ENCODE peak calls at places on chromosomes 6 and 20, in five cellular contexts. K is WERI-Rb-1, B is thoracic aorta, V is ascending aorta, A is MM.1S. Q is an unnamed sample.
A peak's percentile ranks its signal among the peaks of the same experiment; 100 is the strongest.

GRCh38 chr20:44091026-44091425 is 96.0 kb downstream of the JPH2 start:
- DNase-seq in A (no peak), V (peak; percentile 27), B (no peak), K (no peak), Q (no peak)

GRCh38 chr20:44961024-44961866 is 1.0 kb upstream of the TOMM34 start:
- DNase-seq in V (no peak), A (no peak), B (no peak), K (no peak), Q (no peak)

GRCh38 chr20:25540273-25540672 is 45.1 kb downstream of the NINL start:
- DNase-seq in A (peak; percentile 18), V (no peak), B (no peak), K (peak; percentile 42), Q (no peak)

GRCh38 chr6:127302728-127303675 is 36.3 kb downstream of the RNF146 start:
- DNase-seq in K (peak; percentile 13), V (no peak), B (no peak), A (peak; percentile 60), Q (peak; percentile 61)

GRCh38 chr6:30646450-30647038 is 389 bp upstream of the C6orf136 start:
- DNase-seq in V (peak; percentile 95), K (peak; percentile 58), B (peak; percentile 53), A (no peak), Q (no peak)

GRCh38 chr20:32045999-32046398 is 6.0 kb upstream of the HCK start:
- DNase-seq in A (no peak), B (no peak), V (no peak), K (no peak), Q (no peak)

GRCh38 chr6:73898599-73898998 is 202.6 kb downstream of the CD109 start:
- DNase-seq in V (no peak), B (no peak), A (no peak), K (no peak), Q (no peak)

GRCh38 chr6:170269151-170269872 is 21.6 kb downstream of the DLL1 start:
- DNase-seq in A (no peak), V (no peak), B (no peak), K (no peak), Q (no peak)

GRCh38 chr6:33739611-33740010 is 7.1 kb downstream of the IP6K3 start:
- DNase-seq in A (no peak), B (no peak), K (no peak), V (no peak), Q (no peak)

GRCh38 chr20:1381753-1382591 is 10.9 kb downstream of the FKBP1A start:
- DNase-seq in V (no peak), A (no peak), K (no peak), B (no peak), Q (no peak)

GRCh38 chr20:4064118-4064962 is 49.0 kb upstream of the RNF24 start:
- DNase-seq in V (peak; percentile 98), B (peak; percentile 74), K (no peak), A (no peak), Q (no peak)

GRCh38 chr6:108560463-108561308 is at the start of gene FOXO3:
- DNase-seq in K (peak; percentile 88), V (peak; percentile 96), A (peak; percentile 93), B (peak; percentile 63), Q (peak; percentile 75)

GRCh38 chr6:166419268-166419667 is 36.5 kb upstream of the MPC1 start:
- DNase-seq in A (peak; percentile 91), B (no peak), K (no peak), V (no peak), Q (peak; percentile 91)

GRCh38 chr6:55917756-55918415 is 42.5 kb upstream of the BMP5 start:
- DNase-seq in B (no peak), K (no peak), A (no peak), V (no peak), Q (no peak)

GRCh38 chr20:10247440-10247839 is 28.8 kb downstream of the SNAP25 start:
- DNase-seq in A (no peak), K (no peak), B (no peak), V (no peak), Q (no peak)

GRCh38 chr6:97524846-97525245 is 241.8 kb upstream of the MMS22L start:
- DNase-seq in A (no peak), B (no peak), K (no peak), V (no peak), Q (no peak)

GRCh38 chr6:48098923-48099322 is 12.1 kb downstream of the PTCHD4 start:
- DNase-seq in V (no peak), A (no peak), K (no peak), B (no peak), Q (no peak)

GRCh38 chr6:29071831-29072723 is 15.0 kb downstream of the OR2B3 start:
- DNase-seq in A (peak; percentile 15), K (peak; percentile 69), V (no peak), B (no peak), Q (peak; percentile 35)

GRCh38 chr6:130259140-130259539 is 36.4 kb upstream of the SAMD3 start:
- DNase-seq in B (no peak), V (no peak), A (peak; percentile 47), K (no peak), Q (no peak)

DNA sequence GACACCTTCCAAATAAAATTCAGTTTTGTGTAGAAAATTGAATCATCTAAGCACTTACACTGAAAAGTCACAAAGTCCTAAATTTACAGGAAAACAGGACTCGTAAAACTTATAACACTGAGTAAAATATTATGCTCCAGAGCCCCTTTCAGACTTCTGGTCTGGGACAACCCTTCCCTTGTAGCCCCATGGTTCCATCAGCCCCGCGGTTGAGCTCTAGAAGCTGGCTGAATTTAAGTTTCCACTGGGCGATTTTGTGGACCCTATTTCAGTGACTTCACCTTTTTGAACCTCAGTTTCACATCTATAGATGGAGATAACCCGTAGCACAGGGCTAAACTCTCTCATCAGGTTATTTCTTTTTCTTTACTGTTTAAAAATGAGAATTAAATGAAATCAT is 117.7 kb upstream of the BACH2 start:
- DNase-seq in V (no peak), K (no peak), A (no peak), B (no peak), Q (no peak)
- H3K4me3 ChIP-seq in V (no peak overlapping the region), K (no peak overlapping the region), A (no peak overlapping the region), B (no peak overlapping the region), Q (peak overlapping the region; percentile 69)

GRCh38 chr6:153858529-153858928 is 180.5 kb upstream of the OPRM1 start:
- DNase-seq in K (no peak), B (no peak), V (no peak), A (no peak), Q (no peak)

GRCh38 chr6:153856929-153857376 is 182.1 kb upstream of the OPRM1 start:
- DNase-seq in K (no peak), B (no peak), A (no peak), V (no peak), Q (no peak)

GRCh38 chr6:153862139-153862538 is 176.9 kb upstream of the OPRM1 start:
- DNase-seq in V (no peak), A (no peak), B (no peak), K (no peak), Q (no peak)
- H3K9me3 ChIP-seq in V (no peaks in the 10 kb centered on the region), A (no peaks in the 10 kb centered on the region), B (no peaks in the 10 kb centered on the region), K (no peaks in the 10 kb centered on the region), Q (no peaks in the 10 kb centered on the region)

GRCh38 chr20:17678295-17678694 is 3.7 kb downstream of the RRBP1 start:
- DNase-seq in K (no peak), B (no peak), V (no peak), A (no peak), Q (no peak)

GRCh38 chr20:17675519-17676377 is 6.3 kb downstream of the RRBP1 start:
- DNase-seq in V (no peak), A (no peak), K (no peak), B (no peak), Q (no peak)

GRCh38 chr20:17674722-17675518 is 7.1 kb downstream of the RRBP1 start:
- DNase-seq in V (no peak), B (no peak), A (no peak), K (no peak), Q (no peak)

GRCh38 chr20:17676942-17677341 is 5.1 kb downstream of the RRBP1 start:
- DNase-seq in V (no peak), A (no peak), K (no peak), B (no peak), Q (no peak)

DNA sequence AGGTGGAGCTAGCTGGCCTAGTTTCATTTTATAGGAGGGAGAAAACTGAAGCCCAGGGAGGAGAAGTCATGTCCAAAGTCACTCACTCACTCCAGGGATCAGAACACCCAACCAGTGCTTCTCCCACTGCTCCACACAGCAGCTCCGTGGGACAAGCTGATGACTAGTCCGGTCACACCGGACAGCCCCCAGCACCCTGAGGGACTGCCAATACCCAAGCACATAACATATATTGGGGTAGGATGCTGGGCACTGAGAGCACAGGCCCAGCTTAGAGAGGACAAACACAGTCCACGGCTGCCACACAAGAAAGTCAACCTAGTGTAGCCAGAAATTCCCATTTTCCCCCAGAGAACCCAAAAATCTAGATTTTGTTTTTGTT is 5.7 kb downstream of the RRBP1 start:
- DNase-seq in B (no peak), A (no peak), K (no peak), V (no peak), Q (no peak)
- H3K27ac ChIP-seq in B (peak overlapping the region; percentile 91), A (no peak overlapping the region), K (no peak overlapping the region), V (peak overlapping the region; percentile 61), Q (no peak overlapping the region)

GRCh38 chr6:41939848-41940758 is 1.5 kb downstream of the CCND3 start:
- DNase-seq in V (no peak), K (peak; percentile 75), A (no peak), B (no peak), Q (peak; percentile 73)

GRCh38 chr6:41940759-41941279 is 789 bp downstream of the CCND3 start:
- DNase-seq in B (no peak), A (no peak), V (no peak), K (peak; percentile 63), Q (peak; percentile 43)

GRCh38 chr6:41937881-41938574 is 3.6 kb downstream of the CCND3 start:
- DNase-seq in K (no peak), B (no peak), A (no peak), V (no peak), Q (peak; percentile 81)

GRCh38 chr6:41938590-41938989 is 3.0 kb downstream of the CCND3 start:
- DNase-seq in V (no peak), B (no peak), K (no peak), A (no peak), Q (no peak)

DNA sequence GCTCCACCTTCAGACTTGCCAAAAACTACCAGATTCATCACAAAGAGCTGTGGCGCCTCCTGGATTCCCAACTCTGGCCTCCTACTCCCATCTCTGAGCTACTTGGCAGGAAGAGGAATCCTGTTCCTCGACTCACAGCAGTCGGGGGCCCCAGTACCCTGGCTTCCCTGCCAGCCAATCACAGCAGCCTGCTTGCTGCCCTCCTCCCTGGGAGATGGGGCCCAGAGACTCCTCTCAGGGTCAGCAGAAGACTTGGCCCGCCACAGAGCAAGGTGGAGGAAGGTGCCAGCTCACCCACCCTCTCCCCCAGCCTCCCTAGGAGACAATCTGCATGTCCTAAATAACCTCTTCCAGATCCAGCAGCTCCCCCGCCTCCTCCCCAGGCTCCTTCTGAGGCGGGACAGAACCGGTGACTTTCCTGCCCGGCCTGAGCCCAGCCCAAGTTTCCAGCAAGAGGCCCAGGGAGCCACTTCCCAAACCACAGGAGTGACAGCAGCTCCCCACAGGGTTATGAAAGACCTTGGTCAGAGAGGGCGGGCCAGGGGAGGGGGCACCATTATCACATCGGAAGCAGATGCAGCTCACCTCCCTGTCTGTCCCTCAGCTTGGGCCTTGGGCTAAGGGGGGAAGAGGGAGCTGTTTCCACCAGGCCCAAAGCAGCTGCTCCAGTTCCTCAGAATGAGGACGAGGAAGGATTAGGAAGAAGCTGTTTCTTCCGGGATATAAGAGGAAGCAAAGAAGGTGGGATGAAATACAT is 2.3 kb downstream of the CCND3 start:
- DNase-seq in B (no peak), K (peak; percentile 65), A (no peak), V (peak; percentile 74), Q (peak; percentile 33)
- H3K4me3 ChIP-seq in B (peak overlapping the region; percentile 83), K (no peak overlapping the region), A (no peak overlapping the region), V (no peak overlapping the region), Q (peak overlapping the region; percentile 75)

GRCh38 chr20:56151834-56152233 is 96.7 kb upstream of the MC3R start:
- DNase-seq in B (no peak), K (no peak), V (no peak), A (no peak), Q (no peak)
- H3K9me3 ChIP-seq in B (no peaks in the 10 kb centered on the region), K (no peaks in the 10 kb centered on the region), V (no peaks in the 10 kb centered on the region), A (no peaks in the 10 kb centered on the region), Q (no peaks in the 10 kb centered on the region)